ENCODE peak calls at places on chromosomes 12 and 14, in five cellular contexts. Y, X, W, H and K are unnamed samples.

GRCh38 chr14:75277000-75277795 is 1.4 kb upstream of the FOS start:
- DNase-seq in Y (peak; percentile 99), X (peak; percentile 71), W (peak; percentile 83), H (peak; percentile 96), K (peak; percentile 72)

GRCh38 chr12:12443482-12443881 is 86.6 kb downstream of the BORCS5 start:
- DNase-seq in Y (peak; percentile 83), X (no peak), W (no peak), H (no peak), K (no peak)

GRCh38 chr12:80838708-80839107 is 99.0 kb downstream of the LIN7A start:
- DNase-seq in Y (no peak), X (no peak), W (no peak), H (no peak), K (no peak)

GRCh38 chr14:90330203-90331196 is 1.2 kb downstream of the NRDE2 start:
- DNase-seq in Y (no peak), X (no peak), W (no peak), H (no peak), K (no peak)

GRCh38 chr12:89019439-89020120 is 332.7 kb downstream of the DUSP6 start:
- DNase-seq in Y (peak; percentile 79), X (peak; percentile 57), W (peak; percentile 43), H (no peak), K (peak; percentile 34)

GRCh38 chr12:130526813-130527212 is 189.1 kb downstream of the PIWIL1 start:
- DNase-seq in Y (no peak), X (no peak), W (peak; percentile 66), H (no peak), K (no peak)

GRCh38 chr12:27024291-27024690 is 1.9 kb downstream of the MED21 start:
- DNase-seq in Y (no peak), X (no peak), W (no peak), H (no peak), K (no peak)

GRCh38 chr12:29899212-29899931 is 115.6 kb upstream of the TMTC1 start:
- DNase-seq in Y (no peak), X (no peak), W (no peak), H (no peak), K (no peak)

GRCh38 chr12:77537648-77538047 is 293.0 kb upstream of the NAV3 start:
- DNase-seq in Y (no peak), X (no peak), W (no peak), H (no peak), K (no peak)

GRCh38 chr14:76920572-76921175 is 94.5 kb downstream of the LRRC74A start:
- DNase-seq in Y (no peak), X (no peak), W (no peak), H (no peak), K (no peak)

GRCh38 chr12:1189163-1189562 is 198.1 kb downstream of the ERC1 start:
- DNase-seq in Y (no peak), X (no peak), W (no peak), H (no peak), K (no peak)

GRCh38 chr12:127398026-127398715 is 868.8 kb upstream of the TMEM132C start:
- DNase-seq in Y (no peak), X (no peak), W (no peak), H (peak; percentile 57), K (no peak)

GRCh38 chr12:76158518-76159321 is 74.2 kb upstream of the NAP1L1 start:
- DNase-seq in Y (no peak), X (peak; percentile 17), W (peak; percentile 76), H (no peak), K (peak; percentile 43)

GRCh38 chr12:39872425-39872824 is 233.5 kb downstream of the SLC2A13 start:
- DNase-seq in Y (no peak), X (no peak), W (no peak), H (no peak), K (no peak)

GRCh38 chr12:120388711-120389431 is 19.9 kb upstream of the MSI1 start:
- DNase-seq in Y (no peak), X (no peak), W (no peak), H (no peak), K (no peak)

GRCh38 chr12:92596388-92596787 is 106.4 kb upstream of the PLEKHG7 start:
- DNase-seq in Y (no peak), X (no peak), W (no peak), H (no peak), K (no peak)

GRCh38 chr12:92595663-92596062 is 107.1 kb upstream of the PLEKHG7 start:
- DNase-seq in Y (no peak), X (no peak), W (no peak), H (no peak), K (no peak)

GRCh38 chr12:92597997-92598396 is 104.8 kb upstream of the PLEKHG7 start:
- DNase-seq in Y (no peak), X (no peak), W (no peak), H (no peak), K (no peak)

GRCh38 chr12:92600052-92600451 is 102.7 kb upstream of the PLEKHG7 start:
- DNase-seq in Y (no peak), X (no peak), W (no peak), H (no peak), K (no peak)

DNA sequence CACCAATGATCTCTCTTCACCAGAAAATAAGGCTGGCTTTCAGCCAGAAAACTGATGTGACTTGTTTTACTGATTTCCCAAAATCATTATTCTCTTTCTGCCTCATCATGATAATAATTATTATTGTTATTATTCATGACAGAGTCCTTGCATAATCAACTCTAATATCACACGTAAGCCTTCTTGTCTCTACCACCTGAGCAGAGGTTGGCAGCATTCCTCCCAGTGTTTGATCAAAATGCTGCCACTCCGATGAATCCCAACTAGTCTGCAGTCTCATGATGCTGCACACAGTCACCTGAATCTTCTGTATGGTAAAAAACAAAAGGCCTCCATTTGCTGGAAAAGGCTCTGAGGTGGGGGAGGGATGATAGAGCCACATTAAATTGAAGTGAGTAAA is 105.7 kb upstream of the PLEKHG7 start:
- DNase-seq in Y (no peak), X (no peak), W (no peak), H (no peak), K (no peak)
- H3K9me3 ChIP-seq in Y (no peaks in the 10 kb centered on the region), X (peaks cover 12% of the 10 kb centered on the region), W (no peaks in the 10 kb centered on the region), H (no peaks in the 10 kb centered on the region), K (no peaks in the 10 kb centered on the region)

GRCh38 chr14:104442107-104442551 is 137.4 kb upstream of the C14orf180 start:
- DNase-seq in Y (peak; percentile 56), X (no peak), W (no peak), H (peak; percentile 91), K (no peak)
- H3K9me3 ChIP-seq in Y (peaks cover 5% of the 10 kb centered on the region), X (no peaks in the 10 kb centered on the region), W (no peaks in the 10 kb centered on the region), H (no peaks in the 10 kb centered on the region), K (no peaks in the 10 kb centered on the region)

GRCh38 chr14:42629553-42629952 is 1022.9 kb downstream of the LRFN5 start:
- DNase-seq in Y (no peak), X (no peak), W (no peak), H (no peak), K (no peak)
- H3K9me3 ChIP-seq in Y (no peaks in the 10 kb centered on the region), X (no peaks in the 10 kb centered on the region), W (no peaks in the 10 kb centered on the region), H (no peaks in the 10 kb centered on the region), K (no peaks in the 10 kb centered on the region)

GRCh38 chr14:101594511-101595148 is 33.3 kb downstream of the DIO3 start:
- DNase-seq in Y (no peak), X (no peak), W (no peak), H (peak; percentile 19), K (no peak)

GRCh38 chr14:101591582-101591981 is 30.3 kb downstream of the DIO3 start:
- DNase-seq in Y (no peak), X (no peak), W (no peak), H (no peak), K (no peak)

GRCh38 chr14:101595349-101595748 is 34.1 kb downstream of the DIO3 start:
- DNase-seq in Y (no peak), X (no peak), W (no peak), H (peak; percentile 79), K (no peak)

GRCh38 chr14:101591121-101591520 is 29.8 kb downstream of the DIO3 start:
- DNase-seq in Y (no peak), X (no peak), W (no peak), H (no peak), K (no peak)

DNA sequence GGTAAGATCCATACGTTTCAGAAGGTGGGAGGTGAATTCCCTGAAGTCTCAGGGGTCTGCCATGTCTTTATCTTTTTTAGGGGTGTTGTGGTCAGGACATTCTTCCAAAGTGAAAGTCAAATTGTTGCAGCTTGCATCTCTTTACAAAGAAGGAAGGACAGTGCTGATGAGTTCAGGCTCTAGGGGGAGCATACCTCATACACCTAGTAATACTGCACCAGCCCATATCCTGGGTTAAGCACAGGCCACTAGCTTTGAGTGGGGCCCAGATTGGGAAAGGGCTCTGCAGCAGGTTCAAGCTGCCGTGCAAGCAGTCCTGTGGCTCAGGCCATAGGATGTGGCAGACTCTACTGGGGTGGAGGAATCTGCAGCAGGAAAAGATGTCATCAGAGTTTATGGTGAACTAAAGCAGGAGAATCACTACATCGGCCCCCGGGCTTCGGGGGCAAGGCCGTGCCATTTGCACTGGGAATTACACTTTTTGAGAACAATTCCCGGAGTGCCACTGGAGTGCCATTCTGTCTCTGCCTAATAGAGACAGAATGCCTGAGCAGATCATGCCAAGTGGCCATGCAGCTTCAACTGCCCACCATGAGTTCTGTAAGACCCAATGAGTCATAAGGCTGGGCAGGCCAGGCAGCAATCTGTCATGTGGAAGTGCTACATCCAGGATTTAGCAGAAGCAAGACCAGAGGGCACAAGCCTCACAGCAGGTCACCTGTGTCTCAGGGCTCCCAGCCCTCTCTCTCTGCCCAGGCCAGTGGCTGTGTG is 32.3 kb downstream of the DIO3 start:
- DNase-seq in Y (no peak), X (no peak), W (no peak), H (peak; percentile 86), K (no peak)
- H3K9me3 ChIP-seq in Y (peaks cover 3% of the 10 kb centered on the region), X (no peaks in the 10 kb centered on the region), W (no peaks in the 10 kb centered on the region), H (peaks cover 6% of the 10 kb centered on the region), K (no peaks in the 10 kb centered on the region)

GRCh38 chr14:105925615-105926414 is 399.4 kb downstream of the TMEM121 start:
- DNase-seq in Y (peak; percentile 50), X (no peak), W (peak; percentile 0), H (no peak), K (no peak)
- H3K9me3 ChIP-seq in Y (peaks cover 15% of the 10 kb centered on the region), X (no peaks in the 10 kb centered on the region), W (no peaks in the 10 kb centered on the region), H (peaks cover 20% of the 10 kb centered on the region), K (no peaks in the 10 kb centered on the region)

GRCh38 chr12:34298176-34298970 is 276.1 kb downstream of the ALG10 start:
- DNase-seq in Y (peak; percentile 47), X (no peak), W (no peak), H (no peak), K (no peak)
- H3K9me3 ChIP-seq in Y (peaks cover 27% of the 10 kb centered on the region), X (peaks cover 39% of the 10 kb centered on the region), W (no peaks in the 10 kb centered on the region), H (peaks cover 7% of the 10 kb centered on the region), K (no peaks in the 10 kb centered on the region)

GRCh38 chr12:34606749-34607519 is 584.6 kb downstream of the ALG10 start:
- DNase-seq in Y (peak; percentile 48), X (no peak), W (no peak), H (peak; percentile 77), K (no peak)

GRCh38 chr12:34604631-34605509 is 582.6 kb downstream of the ALG10 start:
- DNase-seq in Y (peak; percentile 38), X (no peak), W (no peak), H (peak; percentile 47), K (no peak)

GRCh38 chr12:34607520-34608195 is 585.4 kb downstream of the ALG10 start:
- DNase-seq in Y (peak; percentile 58), X (no peak), W (no peak), H (no peak), K (peak; percentile 6)

GRCh38 chr12:34605510-34605887 is 583.2 kb downstream of the ALG10 start:
- DNase-seq in Y (peak; percentile 47), X (no peak), W (no peak), H (peak; percentile 72), K (no peak)

GRCh38 chr12:34605955-34606748 is 583.9 kb downstream of the ALG10 start:
- DNase-seq in Y (peak; percentile 35), X (no peak), W (no peak), H (peak; percentile 60), K (no peak)
- H3K9me3 ChIP-seq in Y (peaks cover 69% of the 10 kb centered on the region), X (peaks cover 58% of the 10 kb centered on the region), W (no peaks in the 10 kb centered on the region), H (peaks cover 75% of the 10 kb centered on the region), K (no peaks in the 10 kb centered on the region)